ENCODE peak calls at places on chromosomes 1 and 21, in seven cellular contexts. One of them, this sample, is unnamed.

GRCh38 chr1:235516862-235517446 is 12.7 kb upstream of the B3GALNT2 start:
- DNase-seq in stimulated activated CD4-positive, alpha-beta T cell treated with anti-CD3 and anti-CD28 coated beads, Interleukin-1b, Interleukin-23, amount 100 ng/mL, for 24 hours: no peak
- DNase-seq in Right ventricle myocardium inferior: no peak
- DNase-seq in OCI-LY7: no peak
- DNase-seq in omental fat pad: no peak
- DNase-seq in fibroblast of mammary gland: no peak
- DNase-seq in C1 segment of cervical spinal cord: no peak
- DNase-seq in this sample: no peak

GRCh38 chr1:43976045-43976444 is 1.3 kb downstream of the ATP6V0B start:
- DNase-seq in fibroblast of mammary gland: no peak
- DNase-seq in OCI-LY7: no peak
- DNase-seq in omental fat pad: no peak
- DNase-seq in C1 segment of cervical spinal cord: no peak
- DNase-seq in Right ventricle myocardium inferior: peak; percentile 37
- DNase-seq in stimulated activated CD4-positive, alpha-beta T cell treated with anti-CD3 and anti-CD28 coated beads, Interleukin-1b, Interleukin-23, amount 100 ng/mL, for 24 hours: no peak
- DNase-seq in this sample: no peak

GRCh38 chr1:71031426-71031825 is 16.2 kb downstream of the PTGER3 start:
- DNase-seq in omental fat pad: no peak
- DNase-seq in C1 segment of cervical spinal cord: no peak
- DNase-seq in stimulated activated CD4-positive, alpha-beta T cell treated with anti-CD3 and anti-CD28 coated beads, Interleukin-1b, Interleukin-23, amount 100 ng/mL, for 24 hours: no peak
- DNase-seq in OCI-LY7: no peak
- DNase-seq in fibroblast of mammary gland: no peak
- DNase-seq in Right ventricle myocardium inferior: no peak
- DNase-seq in this sample: peak; percentile 84

GRCh38 chr1:33943978-33944377 is 80.1 kb downstream of the HMGB4 start:
- DNase-seq in OCI-LY7: no peak
- DNase-seq in fibroblast of mammary gland: peak; percentile 78
- DNase-seq in omental fat pad: no peak
- DNase-seq in stimulated activated CD4-positive, alpha-beta T cell treated with anti-CD3 and anti-CD28 coated beads, Interleukin-1b, Interleukin-23, amount 100 ng/mL, for 24 hours: no peak
- DNase-seq in C1 segment of cervical spinal cord: no peak
- DNase-seq in Right ventricle myocardium inferior: no peak
- DNase-seq in this sample: peak; percentile 68

GRCh38 chr1:224541901-224542610 is 74.1 kb upstream of the CNIH3 start:
- DNase-seq in stimulated activated CD4-positive, alpha-beta T cell treated with anti-CD3 and anti-CD28 coated beads, Interleukin-1b, Interleukin-23, amount 100 ng/mL, for 24 hours: no peak
- DNase-seq in fibroblast of mammary gland: peak; percentile 16
- DNase-seq in C1 segment of cervical spinal cord: no peak
- DNase-seq in Right ventricle myocardium inferior: no peak
- DNase-seq in omental fat pad: no peak
- DNase-seq in OCI-LY7: no peak
- DNase-seq in this sample: peak; percentile 43

GRCh38 chr1:3114846-3115245 is 45.8 kb downstream of the PRDM16 start:
- DNase-seq in stimulated activated CD4-positive, alpha-beta T cell treated with anti-CD3 and anti-CD28 coated beads, Interleukin-1b, Interleukin-23, amount 100 ng/mL, for 24 hours: no peak
- DNase-seq in Right ventricle myocardium inferior: no peak
- DNase-seq in omental fat pad: no peak
- DNase-seq in C1 segment of cervical spinal cord: no peak
- DNase-seq in fibroblast of mammary gland: no peak
- DNase-seq in OCI-LY7: no peak
- DNase-seq in this sample: no peak

GRCh38 chr1:50775740-50776139 is 184.3 kb downstream of the FAF1 start:
- DNase-seq in C1 segment of cervical spinal cord: no peak
- DNase-seq in fibroblast of mammary gland: no peak
- DNase-seq in stimulated activated CD4-positive, alpha-beta T cell treated with anti-CD3 and anti-CD28 coated beads, Interleukin-1b, Interleukin-23, amount 100 ng/mL, for 24 hours: no peak
- DNase-seq in OCI-LY7: no peak
- DNase-seq in omental fat pad: no peak
- DNase-seq in Right ventricle myocardium inferior: no peak
- DNase-seq in this sample: no peak

GRCh38 chr1:10001016-10001665 is 4.1 kb downstream of the RBP7 start:
- DNase-seq in stimulated activated CD4-positive, alpha-beta T cell treated with anti-CD3 and anti-CD28 coated beads, Interleukin-1b, Interleukin-23, amount 100 ng/mL, for 24 hours: no peak
- DNase-seq in omental fat pad: no peak
- DNase-seq in OCI-LY7: no peak
- DNase-seq in C1 segment of cervical spinal cord: peak; percentile 68
- DNase-seq in fibroblast of mammary gland: no peak
- DNase-seq in Right ventricle myocardium inferior: no peak
- DNase-seq in this sample: no peak

GRCh38 chr21:34604556-34604955 is 10.4 kb downstream of the RCAN1 start:
- DNase-seq in omental fat pad: no peak
- DNase-seq in fibroblast of mammary gland: no peak
- DNase-seq in Right ventricle myocardium inferior: no peak
- DNase-seq in OCI-LY7: no peak
- DNase-seq in stimulated activated CD4-positive, alpha-beta T cell treated with anti-CD3 and anti-CD28 coated beads, Interleukin-1b, Interleukin-23, amount 100 ng/mL, for 24 hours: no peak
- DNase-seq in C1 segment of cervical spinal cord: no peak
- DNase-seq in this sample: no peak

GRCh38 chr21:31326478-31327247 is 17.4 kb downstream of the TIAM1 start:
- DNase-seq in omental fat pad: no peak
- DNase-seq in C1 segment of cervical spinal cord: no peak
- DNase-seq in stimulated activated CD4-positive, alpha-beta T cell treated with anti-CD3 and anti-CD28 coated beads, Interleukin-1b, Interleukin-23, amount 100 ng/mL, for 24 hours: peak; percentile 21
- DNase-seq in OCI-LY7: peak; percentile 69
- DNase-seq in fibroblast of mammary gland: peak; percentile 69
- DNase-seq in Right ventricle myocardium inferior: no peak
- DNase-seq in this sample: peak; percentile 18

GRCh38 chr1:180530501-180530900 is 28.1 kb upstream of the ACBD6 start:
- DNase-seq in stimulated activated CD4-positive, alpha-beta T cell treated with anti-CD3 and anti-CD28 coated beads, Interleukin-1b, Interleukin-23, amount 100 ng/mL, for 24 hours: no peak
- DNase-seq in C1 segment of cervical spinal cord: no peak
- DNase-seq in fibroblast of mammary gland: peak; percentile 57
- DNase-seq in Right ventricle myocardium inferior: no peak
- DNase-seq in omental fat pad: no peak
- DNase-seq in OCI-LY7: no peak
- DNase-seq in this sample: peak; percentile 91

GRCh38 chr1:157968503-157968902 is 24.9 kb upstream of the KIRREL1 start:
- DNase-seq in stimulated activated CD4-positive, alpha-beta T cell treated with anti-CD3 and anti-CD28 coated beads, Interleukin-1b, Interleukin-23, amount 100 ng/mL, for 24 hours: no peak
- DNase-seq in fibroblast of mammary gland: peak; percentile 98
- DNase-seq in C1 segment of cervical spinal cord: no peak
- DNase-seq in omental fat pad: no peak
- DNase-seq in Right ventricle myocardium inferior: no peak
- DNase-seq in OCI-LY7: no peak
- DNase-seq in this sample: peak; percentile 82

GRCh38 chr1:23426828-23427227 is 2.3 kb upstream of the TCEA3 start:
- DNase-seq in Right ventricle myocardium inferior: no peak
- DNase-seq in stimulated activated CD4-positive, alpha-beta T cell treated with anti-CD3 and anti-CD28 coated beads, Interleukin-1b, Interleukin-23, amount 100 ng/mL, for 24 hours: no peak
- DNase-seq in OCI-LY7: no peak
- DNase-seq in C1 segment of cervical spinal cord: no peak
- DNase-seq in omental fat pad: no peak
- DNase-seq in fibroblast of mammary gland: no peak
- DNase-seq in this sample: no peak

GRCh38 chr1:239719642-239720258 is 333.4 kb downstream of the CHRM3 start:
- DNase-seq in Right ventricle myocardium inferior: no peak
- DNase-seq in omental fat pad: no peak
- DNase-seq in OCI-LY7: no peak
- DNase-seq in fibroblast of mammary gland: no peak
- DNase-seq in stimulated activated CD4-positive, alpha-beta T cell treated with anti-CD3 and anti-CD28 coated beads, Interleukin-1b, Interleukin-23, amount 100 ng/mL, for 24 hours: no peak
- DNase-seq in C1 segment of cervical spinal cord: no peak
- DNase-seq in this sample: no peak

GRCh38 chr1:203228670-203229069 is 803 bp downstream of the CHIT1 start:
- DNase-seq in stimulated activated CD4-positive, alpha-beta T cell treated with anti-CD3 and anti-CD28 coated beads, Interleukin-1b, Interleukin-23, amount 100 ng/mL, for 24 hours: no peak
- DNase-seq in OCI-LY7: no peak
- DNase-seq in Right ventricle myocardium inferior: no peak
- DNase-seq in omental fat pad: no peak
- DNase-seq in C1 segment of cervical spinal cord: no peak
- DNase-seq in fibroblast of mammary gland: no peak
- DNase-seq in this sample: no peak

GRCh38 chr1:184615301-184615700 is 139.4 kb downstream of the EDEM3 start:
- DNase-seq in stimulated activated CD4-positive, alpha-beta T cell treated with anti-CD3 and anti-CD28 coated beads, Interleukin-1b, Interleukin-23, amount 100 ng/mL, for 24 hours: no peak
- DNase-seq in Right ventricle myocardium inferior: no peak
- DNase-seq in C1 segment of cervical spinal cord: no peak
- DNase-seq in fibroblast of mammary gland: no peak
- DNase-seq in OCI-LY7: no peak
- DNase-seq in omental fat pad: no peak
- DNase-seq in this sample: no peak

GRCh38 chr1:209673631-209674417 is 1.4 kb upstream of the G0S2 start:
- DNase-seq in Right ventricle myocardium inferior: no peak
- DNase-seq in OCI-LY7: no peak
- DNase-seq in omental fat pad: no peak
- DNase-seq in fibroblast of mammary gland: no peak
- DNase-seq in stimulated activated CD4-positive, alpha-beta T cell treated with anti-CD3 and anti-CD28 coated beads, Interleukin-1b, Interleukin-23, amount 100 ng/mL, for 24 hours: no peak
- DNase-seq in C1 segment of cervical spinal cord: no peak
- DNase-seq in this sample: peak; percentile 35

GRCh38 chr1:171661076-171661650 is 8.7 kb upstream of the MYOC start:
- DNase-seq in fibroblast of mammary gland: no peak
- DNase-seq in OCI-LY7: no peak
- DNase-seq in Right ventricle myocardium inferior: no peak
- DNase-seq in stimulated activated CD4-positive, alpha-beta T cell treated with anti-CD3 and anti-CD28 coated beads, Interleukin-1b, Interleukin-23, amount 100 ng/mL, for 24 hours: no peak
- DNase-seq in C1 segment of cervical spinal cord: no peak
- DNase-seq in omental fat pad: no peak
- DNase-seq in this sample: no peak

GRCh38 chr1:36134805-36135339 is 9.8 kb upstream of the COL8A2 start:
- DNase-seq in OCI-LY7: peak; percentile 60
- DNase-seq in C1 segment of cervical spinal cord: peak; percentile 54
- DNase-seq in stimulated activated CD4-positive, alpha-beta T cell treated with anti-CD3 and anti-CD28 coated beads, Interleukin-1b, Interleukin-23, amount 100 ng/mL, for 24 hours: no peak
- DNase-seq in omental fat pad: no peak
- DNase-seq in Right ventricle myocardium inferior: no peak
- DNase-seq in fibroblast of mammary gland: peak; percentile 58
- DNase-seq in this sample: peak; percentile 67

GRCh38 chr1:155241851-155242264 is 13.4 kb downstream of the ENTREP3 start:
- DNase-seq in OCI-LY7: no peak
- DNase-seq in stimulated activated CD4-positive, alpha-beta T cell treated with anti-CD3 and anti-CD28 coated beads, Interleukin-1b, Interleukin-23, amount 100 ng/mL, for 24 hours: no peak
- DNase-seq in omental fat pad: no peak
- DNase-seq in C1 segment of cervical spinal cord: no peak
- DNase-seq in Right ventricle myocardium inferior: no peak
- DNase-seq in fibroblast of mammary gland: peak; percentile 42
- DNase-seq in this sample: no peak

GRCh38 chr1:91744973-91745648 is 140.8 kb downstream of the TGFBR3 start:
- DNase-seq in Right ventricle myocardium inferior: peak; percentile 63
- DNase-seq in omental fat pad: no peak
- DNase-seq in C1 segment of cervical spinal cord: no peak
- DNase-seq in OCI-LY7: no peak
- DNase-seq in fibroblast of mammary gland: peak; percentile 81
- DNase-seq in stimulated activated CD4-positive, alpha-beta T cell treated with anti-CD3 and anti-CD28 coated beads, Interleukin-1b, Interleukin-23, amount 100 ng/mL, for 24 hours: no peak
- DNase-seq in this sample: peak; percentile 61

GRCh38 chr1:185560760-185561159 is 173.4 kb upstream of the HMCN1 start:
- DNase-seq in fibroblast of mammary gland: no peak
- DNase-seq in Right ventricle myocardium inferior: no peak
- DNase-seq in C1 segment of cervical spinal cord: no peak
- DNase-seq in stimulated activated CD4-positive, alpha-beta T cell treated with anti-CD3 and anti-CD28 coated beads, Interleukin-1b, Interleukin-23, amount 100 ng/mL, for 24 hours: no peak
- DNase-seq in OCI-LY7: no peak
- DNase-seq in omental fat pad: no peak
- DNase-seq in this sample: no peak

GRCh38 chr21:34737115-34737514 is 68.3 kb downstream of the CLIC6 start:
- DNase-seq in stimulated activated CD4-positive, alpha-beta T cell treated with anti-CD3 and anti-CD28 coated beads, Interleukin-1b, Interleukin-23, amount 100 ng/mL, for 24 hours: no peak
- DNase-seq in omental fat pad: no peak
- DNase-seq in OCI-LY7: no peak
- DNase-seq in Right ventricle myocardium inferior: no peak
- DNase-seq in C1 segment of cervical spinal cord: no peak
- DNase-seq in fibroblast of mammary gland: no peak
- DNase-seq in this sample: peak; percentile 47

GRCh38 chr21:27321791-27322190 is 354.9 kb upstream of the ADAMTS5 start:
- DNase-seq in C1 segment of cervical spinal cord: no peak
- DNase-seq in OCI-LY7: no peak
- DNase-seq in fibroblast of mammary gland: no peak
- DNase-seq in omental fat pad: no peak
- DNase-seq in Right ventricle myocardium inferior: no peak
- DNase-seq in stimulated activated CD4-positive, alpha-beta T cell treated with anti-CD3 and anti-CD28 coated beads, Interleukin-1b, Interleukin-23, amount 100 ng/mL, for 24 hours: no peak
- DNase-seq in this sample: no peak

GRCh38 chr1:93447481-93448291 is at the start of gene FNBP1L:
- DNase-seq in omental fat pad: peak; percentile 28
- DNase-seq in C1 segment of cervical spinal cord: peak; percentile 62
- DNase-seq in Right ventricle myocardium inferior: peak; percentile 87
- DNase-seq in OCI-LY7: no peak
- DNase-seq in fibroblast of mammary gland: peak; percentile 38
- DNase-seq in stimulated activated CD4-positive, alpha-beta T cell treated with anti-CD3 and anti-CD28 coated beads, Interleukin-1b, Interleukin-23, amount 100 ng/mL, for 24 hours: peak; percentile 41
- DNase-seq in this sample: peak; percentile 39

GRCh38 chr1:160261526-160261877 is 847 bp downstream of the DCAF8 start:
- DNase-seq in Right ventricle myocardium inferior: no peak
- DNase-seq in OCI-LY7: peak; percentile 24
- DNase-seq in omental fat pad: no peak
- DNase-seq in fibroblast of mammary gland: peak; percentile 85
- DNase-seq in C1 segment of cervical spinal cord: no peak
- DNase-seq in stimulated activated CD4-positive, alpha-beta T cell treated with anti-CD3 and anti-CD28 coated beads, Interleukin-1b, Interleukin-23, amount 100 ng/mL, for 24 hours: peak; percentile 36
- DNase-seq in this sample: peak; percentile 76

GRCh38 chr1:186244825-186245224 is 130.2 kb downstream of the TPR start:
- DNase-seq in C1 segment of cervical spinal cord: no peak
- DNase-seq in OCI-LY7: peak; percentile 29
- DNase-seq in fibroblast of mammary gland: no peak
- DNase-seq in Right ventricle myocardium inferior: no peak
- DNase-seq in omental fat pad: no peak
- DNase-seq in stimulated activated CD4-positive, alpha-beta T cell treated with anti-CD3 and anti-CD28 coated beads, Interleukin-1b, Interleukin-23, amount 100 ng/mL, for 24 hours: no peak
- DNase-seq in this sample: no peak

GRCh38 chr1:206581571-206581981 is 30.7 kb downstream of the EIF2D start:
- DNase-seq in OCI-LY7: no peak
- DNase-seq in Right ventricle myocardium inferior: no peak
- DNase-seq in C1 segment of cervical spinal cord: peak; percentile 61
- DNase-seq in fibroblast of mammary gland: no peak
- DNase-seq in stimulated activated CD4-positive, alpha-beta T cell treated with anti-CD3 and anti-CD28 coated beads, Interleukin-1b, Interleukin-23, amount 100 ng/mL, for 24 hours: no peak
- DNase-seq in omental fat pad: no peak
- DNase-seq in this sample: no peak

GRCh38 chr21:44003307-44003966 is 8.7 kb upstream of the TRAPPC10 start:
- DNase-seq in Right ventricle myocardium inferior: no peak
- DNase-seq in fibroblast of mammary gland: no peak
- DNase-seq in omental fat pad: no peak
- DNase-seq in OCI-LY7: no peak
- DNase-seq in C1 segment of cervical spinal cord: no peak
- DNase-seq in stimulated activated CD4-positive, alpha-beta T cell treated with anti-CD3 and anti-CD28 coated beads, Interleukin-1b, Interleukin-23, amount 100 ng/mL, for 24 hours: no peak
- DNase-seq in this sample: no peak

GRCh38 chr1:92084651-92085050 is 4.5 kb downstream of the BTBD8 start:
- DNase-seq in OCI-LY7: no peak
- DNase-seq in Right ventricle myocardium inferior: no peak
- DNase-seq in omental fat pad: no peak
- DNase-seq in stimulated activated CD4-positive, alpha-beta T cell treated with anti-CD3 and anti-CD28 coated beads, Interleukin-1b, Interleukin-23, amount 100 ng/mL, for 24 hours: no peak
- DNase-seq in C1 segment of cervical spinal cord: no peak
- DNase-seq in fibroblast of mammary gland: no peak
- DNase-seq in this sample: no peak

This sample was measured in AG10803.